ENCODE peak calls at places on chromosomes 7 and 10, in five cellular contexts. One of them, this sample, is unnamed.

GRCh38 chr10:113002449-113002777 is 52.4 kb downstream of the TCF7L2 start:
- DNase-seq in mesendoderm: no peak
- DNase-seq in NB4: no peak
- DNase-seq in activated CD8-positive, alpha-beta memory T cell treated with anti-CD3 and anti-CD28 coated beads, Interleukin-2, amount 50 U/mL, for 48 hours: no peak
- DNase-seq in activated T-cell treated with anti-CD3 and anti-CD28 coated beads, Interleukin-2, amount 50 U/mL, for 1 hour: no peak
- DNase-seq in this sample: no peak

GRCh38 chr7:46463170-46463569 is 542.1 kb upstream of the IGFBP3 start:
- DNase-seq in mesendoderm: no peak
- DNase-seq in NB4: no peak
- DNase-seq in activated CD8-positive, alpha-beta memory T cell treated with anti-CD3 and anti-CD28 coated beads, Interleukin-2, amount 50 U/mL, for 48 hours: no peak
- DNase-seq in activated T-cell treated with anti-CD3 and anti-CD28 coated beads, Interleukin-2, amount 50 U/mL, for 1 hour: no peak
- DNase-seq in this sample: no peak

GRCh38 chr10:63115732-63116383 is 17.3 kb upstream of the NRBF2 start:
- DNase-seq in mesendoderm: no peak
- DNase-seq in NB4: no peak
- DNase-seq in activated CD8-positive, alpha-beta memory T cell treated with anti-CD3 and anti-CD28 coated beads, Interleukin-2, amount 50 U/mL, for 48 hours: no peak
- DNase-seq in activated T-cell treated with anti-CD3 and anti-CD28 coated beads, Interleukin-2, amount 50 U/mL, for 1 hour: no peak
- DNase-seq in this sample: no peak

GRCh38 chr10:14325325-14325955 is 5.3 kb downstream of the FRMD4A start:
- DNase-seq in mesendoderm: peak; percentile 74
- DNase-seq in NB4: peak; percentile 65
- DNase-seq in activated CD8-positive, alpha-beta memory T cell treated with anti-CD3 and anti-CD28 coated beads, Interleukin-2, amount 50 U/mL, for 48 hours: peak; percentile 82
- DNase-seq in activated T-cell treated with anti-CD3 and anti-CD28 coated beads, Interleukin-2, amount 50 U/mL, for 1 hour: peak; percentile 32
- DNase-seq in this sample: peak; percentile 62

GRCh38 chr10:102579206-102579790 is 65.0 kb upstream of the TRIM8 start:
- DNase-seq in mesendoderm: no peak
- DNase-seq in NB4: no peak
- DNase-seq in activated CD8-positive, alpha-beta memory T cell treated with anti-CD3 and anti-CD28 coated beads, Interleukin-2, amount 50 U/mL, for 48 hours: no peak
- DNase-seq in activated T-cell treated with anti-CD3 and anti-CD28 coated beads, Interleukin-2, amount 50 U/mL, for 1 hour: no peak
- DNase-seq in this sample: no peak

GRCh38 chr7:111829221-111829620 is 266.9 kb upstream of the IMMP2L start:
- DNase-seq in mesendoderm: no peak
- DNase-seq in NB4: no peak
- DNase-seq in activated CD8-positive, alpha-beta memory T cell treated with anti-CD3 and anti-CD28 coated beads, Interleukin-2, amount 50 U/mL, for 48 hours: no peak
- DNase-seq in activated T-cell treated with anti-CD3 and anti-CD28 coated beads, Interleukin-2, amount 50 U/mL, for 1 hour: no peak
- DNase-seq in this sample: no peak

GRCh38 chr10:126058507-126058906 is 162.1 kb downstream of the FANK1 start:
- DNase-seq in mesendoderm: no peak
- DNase-seq in NB4: no peak
- DNase-seq in activated CD8-positive, alpha-beta memory T cell treated with anti-CD3 and anti-CD28 coated beads, Interleukin-2, amount 50 U/mL, for 48 hours: no peak
- DNase-seq in activated T-cell treated with anti-CD3 and anti-CD28 coated beads, Interleukin-2, amount 50 U/mL, for 1 hour: no peak
- DNase-seq in this sample: no peak

GRCh38 chr7:28329616-28330373 is 82.5 kb upstream of the CREB5 start:
- DNase-seq in mesendoderm: no peak
- DNase-seq in NB4: peak; percentile 19
- DNase-seq in activated CD8-positive, alpha-beta memory T cell treated with anti-CD3 and anti-CD28 coated beads, Interleukin-2, amount 50 U/mL, for 48 hours: no peak
- DNase-seq in activated T-cell treated with anti-CD3 and anti-CD28 coated beads, Interleukin-2, amount 50 U/mL, for 1 hour: no peak
- DNase-seq in this sample: no peak

GRCh38 chr7:90834771-90835170 is 238.7 kb downstream of the CDK14 start:
- DNase-seq in mesendoderm: no peak
- DNase-seq in NB4: no peak
- DNase-seq in activated CD8-positive, alpha-beta memory T cell treated with anti-CD3 and anti-CD28 coated beads, Interleukin-2, amount 50 U/mL, for 48 hours: no peak
- DNase-seq in activated T-cell treated with anti-CD3 and anti-CD28 coated beads, Interleukin-2, amount 50 U/mL, for 1 hour: no peak
- DNase-seq in this sample: no peak

GRCh38 chr10:6267941-6268340 is 65.2 kb downstream of the PFKFB3 start:
- DNase-seq in mesendoderm: peak; percentile 92
- DNase-seq in NB4: no peak
- DNase-seq in activated CD8-positive, alpha-beta memory T cell treated with anti-CD3 and anti-CD28 coated beads, Interleukin-2, amount 50 U/mL, for 48 hours: no peak
- DNase-seq in activated T-cell treated with anti-CD3 and anti-CD28 coated beads, Interleukin-2, amount 50 U/mL, for 1 hour: no peak
- DNase-seq in this sample: no peak

GRCh38 chr7:142060936-142061335 is 50.6 kb upstream of the MGAM2 start:
- DNase-seq in mesendoderm: no peak
- DNase-seq in NB4: no peak
- DNase-seq in activated CD8-positive, alpha-beta memory T cell treated with anti-CD3 and anti-CD28 coated beads, Interleukin-2, amount 50 U/mL, for 48 hours: no peak
- DNase-seq in activated T-cell treated with anti-CD3 and anti-CD28 coated beads, Interleukin-2, amount 50 U/mL, for 1 hour: no peak
- DNase-seq in this sample: no peak

GRCh38 chr7:105766421-105767191 is 109.8 kb downstream of the ATXN7L1 start:
- DNase-seq in mesendoderm: no peak
- DNase-seq in NB4: no peak
- DNase-seq in activated CD8-positive, alpha-beta memory T cell treated with anti-CD3 and anti-CD28 coated beads, Interleukin-2, amount 50 U/mL, for 48 hours: no peak
- DNase-seq in activated T-cell treated with anti-CD3 and anti-CD28 coated beads, Interleukin-2, amount 50 U/mL, for 1 hour: no peak
- DNase-seq in this sample: peak; percentile 85

GRCh38 chr10:76388321-76388720 is 956.9 kb downstream of the LRMDA start:
- DNase-seq in mesendoderm: no peak
- DNase-seq in NB4: no peak
- DNase-seq in activated CD8-positive, alpha-beta memory T cell treated with anti-CD3 and anti-CD28 coated beads, Interleukin-2, amount 50 U/mL, for 48 hours: no peak
- DNase-seq in activated T-cell treated with anti-CD3 and anti-CD28 coated beads, Interleukin-2, amount 50 U/mL, for 1 hour: no peak
- DNase-seq in this sample: no peak

GRCh38 chr7:122438492-122438891 is 133.9 kb upstream of the FEZF1 start:
- DNase-seq in mesendoderm: peak; percentile 70
- DNase-seq in NB4: no peak
- DNase-seq in activated CD8-positive, alpha-beta memory T cell treated with anti-CD3 and anti-CD28 coated beads, Interleukin-2, amount 50 U/mL, for 48 hours: no peak
- DNase-seq in activated T-cell treated with anti-CD3 and anti-CD28 coated beads, Interleukin-2, amount 50 U/mL, for 1 hour: no peak
- DNase-seq in this sample: no peak

GRCh38 chr7:74579800-74580685 is 77.5 kb upstream of the GTF2I start:
- DNase-seq in mesendoderm: peak; percentile 40
- DNase-seq in NB4: no peak
- DNase-seq in activated CD8-positive, alpha-beta memory T cell treated with anti-CD3 and anti-CD28 coated beads, Interleukin-2, amount 50 U/mL, for 48 hours: no peak
- DNase-seq in activated T-cell treated with anti-CD3 and anti-CD28 coated beads, Interleukin-2, amount 50 U/mL, for 1 hour: no peak
- DNase-seq in this sample: no peak

GRCh38 chr7:30179016-30179436 is 44.2 kb downstream of the MTURN start:
- DNase-seq in mesendoderm: no peak
- DNase-seq in NB4: no peak
- DNase-seq in activated CD8-positive, alpha-beta memory T cell treated with anti-CD3 and anti-CD28 coated beads, Interleukin-2, amount 50 U/mL, for 48 hours: no peak
- DNase-seq in activated T-cell treated with anti-CD3 and anti-CD28 coated beads, Interleukin-2, amount 50 U/mL, for 1 hour: no peak
- DNase-seq in this sample: no peak

GRCh38 chr10:86415583-86415982 is 49.0 kb upstream of the GRID1 start:
- DNase-seq in mesendoderm: no peak
- DNase-seq in NB4: no peak
- DNase-seq in activated CD8-positive, alpha-beta memory T cell treated with anti-CD3 and anti-CD28 coated beads, Interleukin-2, amount 50 U/mL, for 48 hours: no peak
- DNase-seq in activated T-cell treated with anti-CD3 and anti-CD28 coated beads, Interleukin-2, amount 50 U/mL, for 1 hour: no peak
- DNase-seq in this sample: no peak

GRCh38 chr10:103284170-103284569 is 7.2 kb downstream of the INA start:
- DNase-seq in mesendoderm: no peak
- DNase-seq in NB4: peak; percentile 81
- DNase-seq in activated CD8-positive, alpha-beta memory T cell treated with anti-CD3 and anti-CD28 coated beads, Interleukin-2, amount 50 U/mL, for 48 hours: no peak
- DNase-seq in activated T-cell treated with anti-CD3 and anti-CD28 coated beads, Interleukin-2, amount 50 U/mL, for 1 hour: no peak
- DNase-seq in this sample: no peak

GRCh38 chr10:14126697-14127440 is 203.9 kb downstream of the FRMD4A start:
- DNase-seq in mesendoderm: no peak
- DNase-seq in NB4: no peak
- DNase-seq in activated CD8-positive, alpha-beta memory T cell treated with anti-CD3 and anti-CD28 coated beads, Interleukin-2, amount 50 U/mL, for 48 hours: no peak
- DNase-seq in activated T-cell treated with anti-CD3 and anti-CD28 coated beads, Interleukin-2, amount 50 U/mL, for 1 hour: no peak
- DNase-seq in this sample: no peak

GRCh38 chr7:117249696-117250095 is 73.2 kb downstream of the WNT2 start:
- DNase-seq in mesendoderm: no peak
- DNase-seq in NB4: no peak
- DNase-seq in activated CD8-positive, alpha-beta memory T cell treated with anti-CD3 and anti-CD28 coated beads, Interleukin-2, amount 50 U/mL, for 48 hours: no peak
- DNase-seq in activated T-cell treated with anti-CD3 and anti-CD28 coated beads, Interleukin-2, amount 50 U/mL, for 1 hour: no peak
- DNase-seq in this sample: no peak